ENCODE peak calls at places on chromosomes 13 and 19, in eight cellular contexts. A is glutamatergic neuron, D is fibroblast of the aortic adventitia, Q is NCI-H1436 treated with DMSO at 0.1 percent for 48 hours, T is KG1, K is HTR-8/SVneo, O is body of pancreas, N is HFF-Myc. H is an unnamed sample.

GRCh38 chr13:21530656-21531055 is 71.6 kb upstream of the ZDHHC20 start:
- DNase-seq in A (no peak), D (no peak), Q (no peak), T (no peak), K (no peak), O (peak; percentile 10), N (no peak), H (no peak)

GRCh38 chr13:75494491-75494890 is 12.5 kb upstream of the TBC1D4 start:
- DNase-seq in A (no peak), D (no peak), Q (no peak), T (no peak), K (no peak), O (no peak), N (no peak), H (no peak)

GRCh38 chr13:114141261-114141996 is 9.0 kb upstream of the RASA3 start:
- DNase-seq in A (no peak), D (no peak), Q (no peak), T (no peak), K (no peak), O (no peak), N (no peak), H (no peak)

GRCh38 chr13:51995677-51996551 is 15.3 kb downstream of the ATP7B start:
- DNase-seq in A (no peak), D (peak; percentile 56), Q (no peak), T (no peak), K (no peak), O (peak; percentile 85), N (no peak), H (peak; percentile 7)

GRCh38 chr19:33746159-33746558 is 50.5 kb upstream of the KCTD15 start:
- DNase-seq in A (no peak), D (no peak), Q (no peak), T (no peak), K (no peak), O (no peak), N (no peak), H (no peak)

GRCh38 chr19:45090034-45090433 is 2.9 kb upstream of the PPP1R37 start:
- DNase-seq in A (no peak), D (no peak), Q (no peak), T (no peak), K (no peak), O (no peak), N (no peak), H (no peak)

GRCh38 chr13:20099319-20099718 is 61.5 kb downstream of the GJA3 start:
- DNase-seq in A (no peak), D (no peak), Q (no peak), T (no peak), K (no peak), O (no peak), N (no peak), H (no peak)

GRCh38 chr13:105915451-105915850 is 620.0 kb downstream of the EFNB2 start:
- DNase-seq in A (no peak), D (no peak), Q (no peak), T (no peak), K (no peak), O (no peak), N (no peak), H (no peak)

GRCh38 chr13:107799001-107799400 is 416.3 kb downstream of the LIG4 start:
- DNase-seq in A (no peak), D (peak; percentile 8), Q (no peak), T (no peak), K (no peak), O (no peak), N (no peak), H (peak; percentile 21)

GRCh38 chr13:114212096-114212495 is 22.6 kb upstream of the CDC16 start:
- DNase-seq in A (no peak), D (no peak), Q (no peak), T (no peak), K (peak; percentile 22), O (no peak), N (no peak), H (no peak)

GRCh38 chr13:39051157-39051556 is 12.9 kb downstream of the NHLRC3 start:
- DNase-seq in A (no peak), D (peak; percentile 61), Q (peak; percentile 0), T (peak; percentile 15), K (peak; percentile 3), O (no peak), N (no peak), H (peak; percentile 8)

GRCh38 chr13:102707465-102707864 is 12.6 kb upstream of the METTL21C start:
- DNase-seq in A (no peak), D (peak; percentile 98), Q (no peak), T (no peak), K (peak; percentile 63), O (no peak), N (peak; percentile 75), H (peak; percentile 96)

GRCh38 chr19:3075605-3076431 is 13.5 kb upstream of the TLE5 start:
- DNase-seq in A (peak; percentile 71), D (no peak), Q (no peak), T (peak; percentile 6), K (no peak), O (peak; percentile 72), N (no peak), H (no peak)

GRCh38 chr13:27578121-27579030 is 42.0 kb downstream of the LNX2 start:
- DNase-seq in A (no peak), D (no peak), Q (no peak), T (no peak), K (no peak), O (no peak), N (no peak), H (no peak)

GRCh38 chr13:60114499-60115028 is 49.2 kb downstream of the DIAPH3 start:
- DNase-seq in A (no peak), D (no peak), Q (no peak), T (no peak), K (no peak), O (no peak), N (no peak), H (no peak)

GRCh38 chr13:102311433-102311796 is 90.4 kb downstream of the FGF14 start:
- DNase-seq in A (no peak), D (no peak), Q (no peak), T (no peak), K (no peak), O (no peak), N (no peak), H (no peak)

GRCh38 chr19:3287814-3288213 is 63.4 kb downstream of the CELF5 start:
- DNase-seq in A (no peak), D (no peak), Q (no peak), T (no peak), K (no peak), O (no peak), N (no peak), H (no peak)

GRCh38 chr19:12748489-12748888 is 3.1 kb upstream of the BEST2 start:
- DNase-seq in A (no peak), D (no peak), Q (no peak), T (no peak), K (no peak), O (no peak), N (no peak), H (no peak)

H was measured in AG09309.